ENCODE peak calls at places on chromosome 12, in six cellular contexts. K is GM23338, Z is MM.1S, U is neural progenitor cell, O is HCT116, L is hepatocyte. J is an unnamed sample.
A peak's percentile ranks its signal among the peaks of the same experiment; 100 is the strongest.

GRCh38 chr12:94712852-94713545 is 62.6 kb upstream of the TMCC3 start:
- DNase-seq in K (no peak), Z (no peak), U (no peak), O (no peak), L (no peak), J (no peak)

GRCh38 chr12:85626031-85626781 is 210.0 kb downstream of the RASSF9 start:
- DNase-seq in K (no peak), Z (no peak), U (no peak), O (peak; percentile 52), L (no peak), J (peak; percentile 82)

GRCh38 chr12:546920-547845 is 87.4 kb downstream of the B4GALNT3 start:
- DNase-seq in K (peak; percentile 75), Z (peak; percentile 64), U (peak; percentile 82), O (peak; percentile 34), L (peak; percentile 78), J (peak; percentile 67)

GRCh38 chr12:71551529-71551928 is 111.9 kb downstream of the LGR5 start:
- DNase-seq in K (peak; percentile 26), Z (no peak), U (peak; percentile 25), O (peak; percentile 7), L (no peak), J (peak; percentile 44)

GRCh38 chr12:104473374-104473983 is 16.7 kb downstream of the CHST11 start:
- DNase-seq in K (no peak), Z (no peak), U (peak; percentile 55), O (no peak), L (no peak), J (no peak)

GRCh38 chr12:125162489-125163028 is 97.3 kb downstream of the AACS start:
- DNase-seq in K (no peak), Z (no peak), U (no peak), O (no peak), L (no peak), J (no peak)

GRCh38 chr12:63440063-63440462 is 228.2 kb downstream of the DPY19L2 start:
- DNase-seq in K (no peak), Z (no peak), U (no peak), O (no peak), L (peak; percentile 6), J (peak; percentile 5)

GRCh38 chr12:104213952-104214351 is 1.6 kb upstream of the TXNRD1 start:
- DNase-seq in K (no peak), Z (no peak), U (no peak), O (no peak), L (no peak), J (peak; percentile 89)

GRCh38 chr12:80941916-80942315 is 4.2 kb upstream of the LIN7A start:
- DNase-seq in K (no peak), Z (no peak), U (no peak), O (no peak), L (no peak), J (peak; percentile 1)

GRCh38 chr12:57625261-57626032 is 7.6 kb downstream of the B4GALNT1 start:
- DNase-seq in K (no peak), Z (no peak), U (no peak), O (no peak), L (no peak), J (no peak)

DNA sequence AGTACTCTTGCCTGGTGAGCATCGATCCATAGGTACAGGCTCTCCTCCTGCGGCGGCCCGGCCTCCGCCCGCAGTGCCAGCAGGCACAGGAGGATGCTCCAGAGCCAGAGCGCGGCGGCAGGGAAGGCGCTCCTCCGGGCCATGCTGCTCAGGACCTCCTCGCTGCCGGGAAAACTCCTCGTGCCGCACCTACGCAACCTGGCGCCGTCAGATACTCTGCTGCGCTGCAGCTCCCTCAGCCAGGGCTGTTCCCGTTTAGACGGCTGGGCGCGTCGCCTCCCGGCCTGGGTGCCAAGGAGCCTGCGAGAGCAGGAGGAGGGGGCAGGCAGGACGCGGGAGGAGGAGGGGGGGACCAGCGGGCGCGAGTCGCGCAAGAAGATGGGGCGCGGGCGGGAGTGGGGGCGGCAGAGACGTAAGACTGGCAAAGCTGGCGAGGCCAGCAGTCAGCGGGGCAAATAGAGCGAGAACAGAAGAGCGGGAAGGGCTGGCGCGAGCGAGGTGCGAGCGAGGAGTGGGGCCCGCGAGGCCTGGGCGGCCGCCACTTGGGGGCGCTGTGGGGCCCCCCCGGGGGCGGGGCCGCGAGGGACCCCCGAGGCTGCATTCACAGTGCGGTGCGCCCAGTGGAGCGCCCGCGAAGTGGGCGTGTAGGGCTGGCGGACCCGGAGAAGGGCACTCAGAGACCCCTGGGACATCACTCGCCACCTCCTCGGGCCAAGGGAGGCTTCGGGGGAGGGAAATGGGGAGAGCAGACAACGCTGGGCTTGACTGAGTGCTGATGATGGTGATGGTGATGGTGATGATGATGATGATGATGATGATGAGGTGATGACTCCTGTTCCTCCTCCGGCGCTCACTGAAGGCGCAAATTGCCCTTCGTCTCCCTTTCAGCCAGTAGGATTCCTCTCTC is at the start of gene WIF1:
- DNase-seq in K (peak; percentile 92), Z (no peak), U (peak; percentile 76), O (no peak), L (peak; percentile 55), J (peak; percentile 10)
- TF ChIP-seq EZH2 in K (no peak), Z (no peak), U (peak; percentile 90), O (no peak), L (no peak), J (peak; percentile 60)

DNA sequence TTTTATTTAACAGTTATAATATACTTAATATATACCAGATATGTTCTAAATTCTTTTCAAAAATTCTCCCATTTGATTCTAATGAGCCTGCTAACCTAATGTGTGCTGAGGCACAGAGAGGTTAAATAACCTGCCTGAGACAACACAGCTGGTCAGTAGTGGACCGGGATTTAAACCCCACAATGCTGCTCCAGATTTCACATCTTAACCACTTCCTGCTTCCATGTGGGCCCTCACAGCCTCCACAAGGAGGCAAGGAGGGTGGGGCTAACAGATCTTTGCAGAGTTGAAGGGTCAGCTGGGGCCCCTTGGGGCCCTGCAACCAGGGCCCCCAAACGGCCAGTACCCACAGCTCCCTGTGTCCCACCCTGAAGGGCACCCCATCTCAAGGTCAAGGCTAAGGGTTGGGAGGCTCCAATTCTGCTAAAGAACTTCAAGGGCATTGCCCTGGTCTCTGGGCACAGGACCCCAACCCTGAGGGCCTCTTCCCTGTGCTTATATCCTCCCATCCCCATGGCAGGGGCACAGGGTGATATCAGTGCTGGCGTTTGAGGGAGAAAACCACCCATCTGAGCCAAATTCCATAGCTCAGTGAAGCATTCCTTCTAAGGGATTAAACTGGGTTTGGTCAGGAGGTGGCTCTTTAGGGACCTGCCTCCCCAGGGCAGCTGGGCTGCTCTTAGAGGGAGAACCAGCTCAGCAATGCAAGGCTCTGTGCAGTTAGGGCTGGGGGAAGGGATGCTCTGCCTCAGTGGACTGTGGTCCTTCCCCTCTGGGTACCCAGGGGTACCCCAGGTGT is 2.2 kb downstream of the KRT80 start:
- DNase-seq in K (no peak), Z (no peak), U (no peak), O (no peak), L (no peak), J (peak; percentile 54)
- TF ChIP-seq EZH2phosphoT487 in K (no peak), Z (no peak), U (no peak), O (no peak), L (no peak), J (no peak)

DNA sequence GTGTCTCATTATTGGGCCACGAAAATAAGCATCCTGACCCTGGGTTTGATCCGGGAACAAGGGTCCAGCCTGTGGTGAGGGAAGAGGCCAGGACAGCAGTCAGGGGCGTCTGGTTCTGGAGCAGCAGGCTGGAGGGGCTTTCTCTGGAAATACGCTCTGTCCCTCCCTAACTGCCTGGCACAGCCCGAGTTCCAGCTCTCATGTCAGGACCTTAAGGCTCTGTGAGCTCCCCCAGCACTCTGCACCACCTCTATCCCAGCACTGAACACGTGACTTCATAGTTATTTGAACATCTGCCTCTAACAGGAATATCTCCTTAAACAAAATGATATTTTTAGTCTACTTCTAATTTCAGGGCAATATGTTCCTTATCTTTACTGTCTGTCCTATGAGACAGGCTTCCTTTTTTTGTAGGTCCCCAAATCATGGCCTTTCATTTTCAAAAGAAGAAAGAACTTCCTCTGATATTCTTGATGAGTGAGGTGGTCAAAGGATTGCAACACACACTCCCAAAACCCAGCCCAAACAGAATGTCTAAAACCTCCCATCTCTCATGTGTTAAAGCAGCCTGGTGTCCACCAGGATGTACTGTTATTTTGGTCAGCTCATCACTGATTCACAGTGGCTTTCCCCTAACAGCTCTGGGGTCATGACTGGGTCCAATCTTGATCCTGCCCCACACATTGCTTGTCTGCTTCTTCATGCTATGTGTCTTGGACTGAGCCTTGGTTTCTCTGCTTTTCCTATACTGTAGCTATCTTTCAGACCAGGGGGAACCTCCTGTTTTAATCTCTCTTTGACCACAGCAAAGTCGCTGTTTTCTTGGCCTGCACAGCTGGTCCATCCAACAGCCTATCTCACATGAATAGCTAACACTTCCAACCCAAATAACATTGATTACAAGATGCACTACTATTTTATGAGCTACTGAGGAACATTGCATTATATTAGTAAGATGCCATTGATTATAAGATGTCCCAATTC is 9.8 kb downstream of the AQP6 start:
- DNase-seq in K (no peak), Z (no peak), U (no peak), O (no peak), L (no peak), J (no peak)
- TF ChIP-seq CTCF in K (no peak), Z (no peak), U (no peak), O (no peak), L (no peak), J (no peak)

GRCh38 chr12:54012631-54013398 is 4.0 kb downstream of the HOXC8 start:
- DNase-seq in K (no peak), Z (no peak), U (no peak), O (no peak), L (no peak), J (peak; percentile 33)
- TF ChIP-seq EZH2 in K (peak; percentile 62), Z (no peak), U (peak; percentile 73), O (no peak), L (no peak), J (no peak)

GRCh38 chr12:18849761-18850160 is 111.8 kb downstream of the CAPZA3 start:
- DNase-seq in K (no peak), Z (no peak), U (no peak), O (no peak), L (no peak), J (no peak)
- TF ChIP-seq EZH2phosphoT487 in K (no peak), Z (no peak), U (no peak), O (no peak), L (no peak), J (no peak)

DNA sequence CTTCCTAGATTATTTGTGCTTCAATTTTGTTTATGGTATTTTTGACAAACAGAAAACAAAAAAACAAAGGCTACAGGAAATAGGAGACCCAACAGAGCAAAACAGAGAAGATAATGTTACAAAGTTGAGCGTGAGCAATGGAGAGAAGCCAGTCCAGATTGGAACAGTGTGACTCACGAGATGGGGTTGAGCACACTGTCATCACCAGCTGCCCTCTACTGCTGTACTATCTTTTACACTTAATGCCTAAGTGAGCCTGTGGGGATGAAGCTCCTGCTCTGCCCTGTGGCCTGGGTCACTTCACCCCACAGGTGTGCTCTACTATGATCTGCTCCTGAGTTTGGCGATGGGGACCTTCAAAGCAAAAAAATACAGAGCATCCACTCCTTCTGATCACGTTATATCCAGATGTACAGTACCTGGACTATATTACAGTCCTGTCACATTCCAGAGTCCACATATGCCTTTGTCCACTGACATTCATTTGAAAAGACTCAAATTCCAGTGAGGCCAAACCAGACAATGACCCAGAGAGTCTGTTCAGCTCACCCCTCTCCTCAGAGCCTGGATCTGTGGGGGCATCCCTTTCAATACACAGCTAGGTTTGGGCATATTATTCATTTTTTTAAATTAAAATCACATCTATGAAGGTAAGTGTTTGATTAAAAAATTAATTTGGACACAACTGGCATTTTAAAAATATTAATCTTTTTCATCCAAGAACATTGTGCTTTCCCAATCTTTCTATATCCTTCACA is 4.4 kb downstream of the IPO8 start:
- DNase-seq in K (no peak), Z (no peak), U (no peak), O (no peak), L (peak; percentile 38), J (peak; percentile 69)
- TF ChIP-seq CTCF in K (no peak), Z (no peak), U (no peak), O (no peak), L (no peak), J (no peak)

GRCh38 chr12:46831335-46832083 is 5.7 kb upstream of the SLC38A4 start:
- DNase-seq in K (peak; percentile 63), Z (no peak), U (peak; percentile 59), O (no peak), L (peak; percentile 30), J (no peak)
- TF ChIP-seq EZH2 in K (peak; percentile 55), Z (no peak), U (peak; percentile 81), O (no peak), L (no peak), J (no peak)